ENCODE peak calls at places on chromosomes 3 and 15, in seven cellular contexts. I is cardiac muscle cell; H is CD4-positive, CD25-positive, alpha-beta regulatory T cell; X is MM.1S; G is lower lobe of right lung; P is brain microvascular endothelial cell; K is fibroblast of lung. T is an unnamed sample.

GRCh38 chr3:67015702-67016500 is 17.8 kb downstream of the KBTBD8 start:
- DNase-seq in I (no peak), H (no peak), X (no peak), G (no peak), P (no peak), K (no peak), T (no peak)

GRCh38 chr3:15405448-15406050 is 21.8 kb downstream of the METTL6 start:
- DNase-seq in I (peak; percentile 57), H (peak; percentile 81), X (peak; percentile 60), G (no peak), P (peak; percentile 40), K (peak; percentile 56), T (peak; percentile 55)

GRCh38 chr3:50675179-50676030 is 678 bp downstream of the DOCK3 start:
- DNase-seq in I (peak; percentile 60), H (peak; percentile 49), X (peak; percentile 36), G (peak; percentile 59), P (no peak), K (no peak), T (peak; percentile 79)

GRCh38 chr3:40518067-40518466 is 6.7 kb upstream of the ZNF621 start:
- DNase-seq in I (no peak), H (no peak), X (no peak), G (no peak), P (no peak), K (no peak), T (no peak)

GRCh38 chr15:25846377-25846776 is 16.8 kb downstream of the ATP10A start:
- DNase-seq in I (no peak), H (peak; percentile 87), X (no peak), G (no peak), P (no peak), K (no peak), T (no peak)

GRCh38 chr3:141523615-141524375 is 37.0 kb downstream of the RASA2 start:
- DNase-seq in I (no peak), H (no peak), X (no peak), G (no peak), P (peak; percentile 24), K (no peak), T (no peak)

GRCh38 chr3:194389269-194389668 is 9.8 kb downstream of the GP5 start:
- DNase-seq in I (no peak), H (no peak), X (no peak), G (no peak), P (no peak), K (no peak), T (no peak)

GRCh38 chr3:191762323-191762960 is 301.5 kb downstream of the PYDC2 start:
- DNase-seq in I (no peak), H (no peak), X (no peak), G (no peak), P (no peak), K (peak; percentile 94), T (no peak)

GRCh38 chr3:129564981-129565644 is 22.1 kb downstream of the H1-8 start:
- DNase-seq in I (no peak), H (no peak), X (no peak), G (no peak), P (no peak), K (no peak), T (no peak)

GRCh38 chr3:129563332-129563731 is 20.4 kb downstream of the H1-8 start:
- DNase-seq in I (no peak), H (no peak), X (no peak), G (no peak), P (no peak), K (no peak), T (no peak)

GRCh38 chr3:129565902-129566301 is 22.9 kb downstream of the H1-8 start:
- DNase-seq in I (no peak), H (no peak), X (no peak), G (no peak), P (no peak), K (no peak), T (no peak)

GRCh38 chr3:129562803-129563202 is 19.8 kb downstream of the H1-8 start:
- DNase-seq in I (no peak), H (no peak), X (no peak), G (no peak), P (no peak), K (no peak), T (no peak)

DNA sequence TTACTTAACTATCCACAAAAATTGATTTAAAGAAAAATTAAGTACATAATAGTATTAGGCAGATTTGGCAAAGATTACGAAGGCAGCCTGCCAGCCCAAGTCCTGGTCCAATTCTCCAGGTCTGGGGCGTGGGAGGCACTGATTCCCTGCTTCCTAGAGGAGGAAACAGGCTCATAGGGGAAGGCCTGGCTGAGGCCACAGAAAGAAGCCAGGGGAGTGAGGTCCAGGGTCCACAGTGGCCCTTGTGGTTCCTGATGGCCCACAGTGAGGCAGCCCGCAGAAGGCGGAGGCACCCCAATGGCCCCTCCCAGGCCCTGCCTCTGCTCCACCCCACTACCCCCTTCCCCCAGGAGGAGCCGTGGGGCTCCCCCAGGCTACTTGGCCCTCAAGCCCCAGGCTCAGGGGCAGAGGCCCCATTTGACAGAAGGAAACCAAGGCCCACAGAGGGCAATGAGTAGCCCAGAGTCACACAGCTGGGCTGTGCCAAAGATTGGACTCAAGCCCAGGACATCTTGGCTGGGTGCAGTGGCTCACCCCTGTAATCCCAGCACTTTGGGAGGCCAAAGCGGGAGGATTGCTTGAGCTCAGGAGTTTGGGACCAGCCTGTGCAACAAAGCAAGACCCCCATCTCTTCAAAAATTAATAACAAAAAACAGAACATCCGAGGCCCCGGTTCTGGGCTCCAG is 21.0 kb downstream of the H1-8 start:
- DNase-seq in I (no peak), H (no peak), X (no peak), G (no peak), P (no peak), K (no peak), T (no peak)
- H3K4me3 ChIP-seq in I (no peak overlapping the region), H (no peak overlapping the region), X (no peak overlapping the region), G (no peak overlapping the region), P (no peak overlapping the region), K (no peak overlapping the region), T (no peak overlapping the region)

GRCh38 chr15:38671003-38671382 is 106.4 kb upstream of the RASGRP1 start:
- DNase-seq in I (no peak), H (no peak), X (no peak), G (no peak), P (no peak), K (no peak), T (no peak)

GRCh38 chr15:38678291-38678690 is 113.7 kb upstream of the RASGRP1 start:
- DNase-seq in I (no peak), H (no peak), X (no peak), G (no peak), P (no peak), K (no peak), T (no peak)

GRCh38 chr15:38671675-38672141 is 107.1 kb upstream of the RASGRP1 start:
- DNase-seq in I (no peak), H (peak; percentile 89), X (no peak), G (no peak), P (no peak), K (no peak), T (no peak)

GRCh38 chr15:38672814-38673292 is 108.2 kb upstream of the RASGRP1 start:
- DNase-seq in I (no peak), H (peak; percentile 75), X (no peak), G (no peak), P (no peak), K (no peak), T (no peak)

GRCh38 chr15:38674440-38674839 is 109.8 kb upstream of the RASGRP1 start:
- DNase-seq in I (no peak), H (peak; percentile 27), X (no peak), G (no peak), P (no peak), K (no peak), T (no peak)
- H3K27me3 ChIP-seq in I (no peaks in the 10 kb centered on the region), H (no peaks in the 10 kb centered on the region), X (no peaks in the 10 kb centered on the region), G (no peaks in the 10 kb centered on the region), P (no peaks in the 10 kb centered on the region), K (no peaks in the 10 kb centered on the region), T (no peaks in the 10 kb centered on the region)

GRCh38 chr15:94028809-94029208 is 202.6 kb upstream of the MCTP2 start:
- DNase-seq in I (no peak), H (no peak), X (no peak), G (no peak), P (no peak), K (no peak), T (no peak)

GRCh38 chr15:94027571-94027970 is 203.8 kb upstream of the MCTP2 start:
- DNase-seq in I (no peak), H (no peak), X (no peak), G (no peak), P (no peak), K (peak; percentile 53), T (no peak)

GRCh38 chr15:94029495-94029894 is 201.9 kb upstream of the MCTP2 start:
- DNase-seq in I (no peak), H (no peak), X (no peak), G (no peak), P (no peak), K (peak; percentile 83), T (no peak)

GRCh38 chr15:94028121-94028520 is 203.2 kb upstream of the MCTP2 start:
- DNase-seq in I (no peak), H (no peak), X (no peak), G (no peak), P (no peak), K (no peak), T (no peak)

GRCh38 chr15:94026458-94026967 is 204.8 kb upstream of the MCTP2 start:
- DNase-seq in I (no peak), H (no peak), X (no peak), G (no peak), P (no peak), K (peak; percentile 96), T (no peak)
- H3K27ac ChIP-seq in I (no peak overlapping the region), H (no peak overlapping the region), X (no peak overlapping the region), G (no peak overlapping the region), P (no peak overlapping the region), K (no peak overlapping the region), T (no peak overlapping the region)

GRCh38 chr15:81209635-81210034 is 13.0 kb downstream of the IL16 start:
- DNase-seq in I (no peak), H (no peak), X (no peak), G (no peak), P (no peak), K (no peak), T (no peak)
- H3K4me3 ChIP-seq in I (no peak overlapping the region), H (no peak overlapping the region), X (no peak overlapping the region), G (no peak overlapping the region), P (no peak overlapping the region), K (no peak overlapping the region), T (no peak overlapping the region)

DNA sequence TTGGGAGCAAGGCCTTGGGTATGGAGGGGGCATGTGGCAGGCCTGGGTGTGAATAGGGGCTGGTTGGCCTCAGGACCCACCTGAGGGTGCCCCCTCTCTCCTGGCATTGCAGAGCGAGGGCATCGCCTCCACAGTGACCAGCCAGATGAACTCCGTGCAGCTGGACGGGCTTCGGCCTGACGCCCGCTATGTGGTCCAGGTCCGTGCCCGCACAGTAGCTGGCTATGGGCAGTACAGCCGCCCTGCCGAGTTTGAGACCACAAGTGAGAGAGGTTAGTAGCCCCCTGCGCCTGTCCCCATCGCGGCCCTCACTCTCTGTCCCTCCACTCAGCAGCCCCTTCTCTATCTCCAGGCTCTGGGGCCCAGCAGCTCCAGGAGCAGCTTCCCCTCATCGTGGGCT is 16.0 kb downstream of the EPHB3 start:
- DNase-seq in I (no peak), H (no peak), X (no peak), G (no peak), P (no peak), K (no peak), T (no peak)
- H3K27me3 ChIP-seq in I (no peaks in the 10 kb centered on the region), H (no peaks in the 10 kb centered on the region), X (peaks cover 97% of the 10 kb centered on the region), G (no peaks in the 10 kb centered on the region), P (no peaks in the 10 kb centered on the region), K (no peaks in the 10 kb centered on the region), T (no peaks in the 10 kb centered on the region)

T was measured in testis.